ENCODE peak calls at places on chromosomes 6 and 20, in eight cellular contexts. Y is HFFc6; X is tibial artery; B is kidney glomerular epithelial cell; E is activated naive CD4-positive, alpha-beta T cell treated with anti-CD3 and anti-CD28 coated beads, Interleukin-2, amount 50 U/mL, for 72 hours; K is stimulated activated CD8-positive, alpha-beta memory T cell treated with anti-CD3 and anti-CD28 coated beads, Interleukin-15, amount 100 ng/mL, for 24 hours; S is NCI-H2029 treated with DMSO at 0.1 percent for 48 hours; R is ACHN. N is an unnamed sample.

GRCh38 chr20:36481380-36482043 is 59.8 kb upstream of the MYL9 start:
- DNase-seq in Y (no peak), X (no peak), B (no peak), E (no peak), K (no peak), S (peak), R (no peak), N (no peak)

GRCh38 chr6:15171026-15171425 is 74.8 kb upstream of the JARID2 start:
- DNase-seq in Y (no peak), X (no peak), B (no peak), E (no peak), K (no peak), S (no peak), R (no peak), N (no peak)

GRCh38 chr6:13733178-13733851 is 21.7 kb upstream of the RANBP9 start:
- DNase-seq in Y (peak), X (peak), B (peak), E (no peak), K (no peak), S (peak), R (peak), N (no peak)

GRCh38 chr20:40815156-40816038 is 126.4 kb upstream of the MAFB start:
- DNase-seq in Y (no peak), X (no peak), B (no peak), E (no peak), K (no peak), S (no peak), R (no peak), N (no peak)

GRCh38 chr6:158014505-158015187 is 33.0 kb downstream of the SYNJ2 start:
- DNase-seq in Y (no peak), X (peak), B (no peak), E (no peak), K (no peak), S (no peak), R (no peak), N (no peak)

GRCh38 chr6:156687875-156688549 is 89.2 kb upstream of the ARID1B start:
- DNase-seq in Y (peak), X (no peak), B (no peak), E (no peak), K (no peak), S (no peak), R (no peak), N (no peak)

GRCh38 chr20:4832469-4832868 is 110.8 kb downstream of the PRND start:
- DNase-seq in Y (no peak), X (no peak), B (no peak), E (no peak), K (no peak), S (no peak), R (no peak), N (no peak)

GRCh38 chr20:51610761-51611624 is 68.5 kb upstream of the NFATC2 start:
- DNase-seq in Y (no peak), X (no peak), B (no peak), E (no peak), K (no peak), S (no peak), R (no peak), N (no peak)

GRCh38 chr6:154951400-154952200 is 43.5 kb upstream of the TIAM2 start:
- DNase-seq in Y (no peak), X (no peak), B (no peak), E (no peak), K (no peak), S (peak), R (no peak), N (no peak)

GRCh38 chr20:23021541-23021940 is 13.6 kb upstream of the SSTR4 start:
- DNase-seq in Y (no peak), X (no peak), B (no peak), E (no peak), K (no peak), S (no peak), R (no peak), N (no peak)

GRCh38 chr6:127514396-127515227 is 4.5 kb downstream of the MTCL3 start:
- DNase-seq in Y (peak), X (no peak), B (peak), E (no peak), K (no peak), S (no peak), R (peak), N (no peak)

GRCh38 chr6:28772480-28773381 is 151.1 kb downstream of the TRIM27 start:
- DNase-seq in Y (no peak), X (no peak), B (no peak), E (no peak), K (no peak), S (no peak), R (no peak), N (no peak)

GRCh38 chr20:56916345-56916622 is 287.2 kb downstream of the TFAP2C start:
- DNase-seq in Y (no peak), X (no peak), B (no peak), E (no peak), K (no peak), S (no peak), R (no peak), N (no peak)

GRCh38 chr6:31659649-31660223 is 842 bp downstream of the C6orf47 start:
- DNase-seq in Y (no peak), X (no peak), B (no peak), E (no peak), K (no peak), S (no peak), R (peak), N (no peak)

GRCh38 chr20:40778894-40779496 is 90.0 kb upstream of the MAFB start:
- DNase-seq in Y (no peak), X (no peak), B (no peak), E (no peak), K (no peak), S (no peak), R (no peak), N (no peak)

GRCh38 chr20:18176318-18176785 is 38.7 kb downstream of the KAT14 start:
- DNase-seq in Y (no peak), X (no peak), B (no peak), E (no peak), K (no peak), S (no peak), R (no peak), N (no peak)

GRCh38 chr6:9540126-9540525 is 874.7 kb downstream of the TFAP2A start:
- DNase-seq in Y (no peak), X (no peak), B (peak), E (no peak), K (no peak), S (no peak), R (no peak), N (no peak)